ENCODE peak calls at places on chromosome 3, in five cellular contexts. C, R, L, S and W are unnamed samples. For H3K4me1, the result is how much of the 10 kb centered on the place peaks cover.

GRCh38 chr3:24451461-24452099 is 43.1 kb downstream of the THRB start:
- DNase-seq in C (no peak), R (no peak), L (peak), S (no peak), W (peak)

GRCh38 chr3:151085889-151086483 is 522 bp downstream of the MED12L start:
- DNase-seq in C (no peak), R (no peak), L (peak), S (no peak), W (no peak)

GRCh38 chr3:182405752-182406151 is 387.6 kb upstream of the ATP11B start:
- DNase-seq in C (no peak), R (no peak), L (no peak), S (no peak), W (no peak)

GRCh38 chr3:184384856-184385422 is 5.1 kb downstream of the CHRD start:
- DNase-seq in C (no peak), R (no peak), L (no peak), S (no peak), W (no peak)

GRCh38 chr3:101898752-101899169 is 49.4 kb downstream of the NFKBIZ start:
- DNase-seq in C (no peak), R (no peak), L (no peak), S (no peak), W (no peak)

GRCh38 chr3:153166206-153166605 is 4.2 kb downstream of the RAP2B start:
- DNase-seq in C (no peak), R (no peak), L (no peak), S (no peak), W (peak)

GRCh38 chr3:164377466-164377865 is 700.8 kb downstream of the SI start:
- DNase-seq in C (no peak), R (no peak), L (no peak), S (no peak), W (no peak)

GRCh38 chr3:107297597-107297996 is 79.6 kb upstream of the CCDC54 start:
- DNase-seq in C (no peak), R (no peak), L (no peak), S (no peak), W (no peak)

GRCh38 chr3:145183261-145183660 is 977.7 kb downstream of the PLOD2 start:
- DNase-seq in C (no peak), R (no peak), L (no peak), S (no peak), W (no peak)

GRCh38 chr3:183131186-183131585 is 31.3 kb downstream of the LAMP3 start:
- DNase-seq in C (no peak), R (no peak), L (no peak), S (no peak), W (no peak)

GRCh38 chr3:48991851-48992545 is 2.0 kb downstream of the P4HTM start:
- DNase-seq in C (no peak), R (no peak), L (no peak), S (no peak), W (no peak)

GRCh38 chr3:151630035-151630434 is 103.7 kb upstream of the AADACL2 start:
- DNase-seq in C (no peak), R (no peak), L (no peak), S (no peak), W (no peak)

GRCh38 chr3:115074502-115074901 is 72.6 kb downstream of the ZBTB20 start:
- DNase-seq in C (no peak), R (no peak), L (no peak), S (no peak), W (no peak)

GRCh38 chr3:166123576-166123975 is 286.4 kb upstream of the BCHE start:
- DNase-seq in C (no peak), R (peak), L (no peak), S (no peak), W (peak)

GRCh38 chr3:188205992-188206416 is 52.0 kb downstream of the LPP start:
- DNase-seq in C (no peak), R (no peak), L (peak), S (no peak), W (no peak)

GRCh38 chr3:27714101-27714526 is 8.0 kb downstream of the EOMES start:
- DNase-seq in C (no peak), R (no peak), L (no peak), S (no peak), W (no peak)

GRCh38 chr3:114863848-114864247 is 283.2 kb downstream of the ZBTB20 start:
- DNase-seq in C (no peak), R (no peak), L (no peak), S (no peak), W (no peak)

GRCh38 chr3:36060950-36061349 is 319.4 kb upstream of the STAC start:
- DNase-seq in C (no peak), R (peak), L (no peak), S (no peak), W (peak)

GRCh38 chr3:53287413-53287734 is 31.6 kb upstream of the TKT start:
- DNase-seq in C (no peak), R (no peak), L (no peak), S (no peak), W (no peak)
- H3K27ac ChIP-seq in C (no peak), R (no peak), L (no peak), S (no peak), W (no peak)

GRCh38 chr3:128775906-128776542 is 50.0 kb downstream of the RAB7A start:
- DNase-seq in C (no peak), R (no peak), L (no peak), S (no peak), W (no peak)
- H3K4me1 ChIP-seq in C (half or more), R (under half), L (under half), S (half or more), W (under half)

DNA sequence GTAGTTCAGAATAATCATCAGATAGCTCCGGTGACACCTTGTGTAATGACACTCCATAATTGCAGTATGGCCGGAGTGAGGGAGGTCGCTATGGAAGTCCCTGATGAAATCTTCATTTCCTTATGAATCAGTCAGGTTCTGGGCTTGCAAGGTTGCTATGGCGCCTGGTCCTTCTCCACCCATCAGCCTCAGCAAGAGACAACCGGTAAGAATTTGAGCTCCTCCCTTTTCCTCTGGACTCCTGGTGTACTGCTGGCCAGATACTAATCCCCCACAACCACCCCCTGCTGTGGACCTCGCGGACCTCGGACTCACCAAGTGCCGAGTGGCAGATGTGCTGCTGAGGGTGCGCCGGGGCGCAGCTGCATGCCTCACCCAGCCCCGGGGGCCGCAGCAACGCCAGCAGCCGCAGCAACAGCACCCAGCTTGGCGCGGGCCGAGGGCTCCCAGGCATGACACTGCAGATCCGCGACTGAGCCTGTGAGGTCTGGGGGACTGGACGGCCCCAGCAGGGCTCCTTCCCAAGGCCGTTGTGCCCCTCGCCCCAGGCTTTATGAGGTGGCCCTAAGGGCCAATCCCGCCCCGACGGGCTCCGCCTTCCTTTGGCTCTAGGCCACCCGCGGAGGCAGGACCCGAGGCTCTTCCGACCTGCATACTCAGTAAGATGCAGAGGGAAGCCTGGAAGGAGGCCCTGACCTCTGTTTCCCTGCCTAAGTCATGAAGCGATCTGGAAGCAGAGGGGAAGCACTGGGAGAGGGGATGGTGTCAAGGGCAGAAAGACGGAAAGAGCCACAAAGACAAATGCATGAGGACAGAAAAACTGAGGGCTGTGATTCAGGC is at the start of gene TIMP4:
- DNase-seq in C (no peak), R (peak), L (peak), S (peak), W (peak)
- H3K27ac ChIP-seq in C (no peak), R (peak), L (peak), S (peak), W (no peak)

DNA sequence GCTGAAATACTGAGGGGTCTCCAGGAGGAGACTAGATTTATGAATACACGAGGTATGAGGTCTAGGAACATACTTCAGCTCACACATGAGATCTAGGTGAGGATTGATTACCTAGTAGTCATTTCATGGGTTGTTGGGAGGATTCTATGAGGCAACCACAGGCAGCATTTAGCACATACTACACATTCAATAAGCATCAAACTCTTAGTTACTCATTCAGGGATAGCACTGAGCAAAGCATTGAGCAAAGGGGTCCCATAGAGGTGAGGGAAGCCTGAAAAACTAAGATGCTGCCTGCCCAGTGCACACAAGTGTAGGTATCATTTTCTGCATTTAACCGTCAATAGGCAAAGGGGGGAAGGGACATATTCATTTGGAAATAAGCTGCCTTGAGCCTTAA is 4.5 kb downstream of the CCR5 start:
- DNase-seq in C (no peak), R (no peak), L (no peak), S (no peak), W (no peak)
- H3K4me1 ChIP-seq in C (half or more), R (under half), L (under half), S (under half), W (under half)

GRCh38 chr3:191350389-191351090 is 20.2 kb upstream of the UTS2B start:
- DNase-seq in C (no peak), R (peak), L (no peak), S (no peak), W (no peak)
- H3K27ac ChIP-seq in C (no peak), R (peak), L (no peak), S (peak), W (no peak)

DNA sequence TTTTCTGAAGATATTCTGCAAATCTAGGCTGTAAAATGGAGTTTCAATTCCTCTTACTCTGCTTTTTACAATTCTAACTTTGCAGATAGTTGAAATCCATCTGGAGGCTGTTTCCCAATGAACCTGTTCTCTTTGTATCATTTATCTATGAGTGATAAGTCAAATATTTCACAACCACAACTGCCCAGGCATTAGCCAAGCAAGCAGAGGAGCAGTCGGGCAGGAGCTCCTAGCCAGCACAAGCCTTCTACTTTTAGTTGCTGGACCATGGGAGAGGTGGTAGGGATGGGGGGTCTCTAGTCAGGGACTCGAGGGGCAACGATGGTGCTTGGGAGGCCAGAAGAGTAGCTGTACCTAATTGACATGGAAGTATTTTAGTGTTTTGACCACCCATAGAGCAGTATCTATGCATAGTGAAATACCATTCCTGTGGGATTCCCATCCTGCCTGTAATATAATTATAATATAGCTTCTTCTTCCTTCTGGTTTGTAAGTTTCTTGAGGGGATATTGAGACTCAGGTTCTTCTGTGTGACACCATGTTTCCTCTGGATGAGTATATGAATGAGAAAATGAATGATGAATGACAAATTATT is 353.5 kb upstream of the IL12A start:
- DNase-seq in C (no peak), R (no peak), L (no peak), S (no peak), W (peak)
- H3K4me1 ChIP-seq in C (under half), R (under half), L (under half), S (under half), W (under half)

GRCh38 chr3:71173421-71173975 is 410.0 kb downstream of the FOXP1 start:
- DNase-seq in C (no peak), R (no peak), L (no peak), S (no peak), W (no peak)
- H3K27ac ChIP-seq in C (no peak), R (no peak), L (no peak), S (no peak), W (no peak)

GRCh38 chr3:124839896-124840295 is 47.3 kb downstream of the ITGB5 start:
- DNase-seq in C (no peak), R (no peak), L (no peak), S (no peak), W (no peak)
- H3K4me1 ChIP-seq in C (under half), R (under half), L (under half), S (half or more), W (under half)